ENCODE peak calls at places on chromosomes 12 and 14, in nine cellular contexts. One of them, this sample, is unnamed.

GRCh38 chr14:90388437-90388836 is 8.4 kb upstream of the CALM1 start:
- DNase-seq in AG09319: no peak
- DNase-seq in NCI-H82: peak
- DNase-seq in activated CD4-positive, CD25-positive, alpha-beta regulatory T cell: no peak
- DNase-seq in EL: peak
- DNase-seq in stimulated activated CD4-positive, alpha-beta T cell treated with anti-CD3 and anti-CD28 coated beads, Interleukin-2, amount 100 ng/mL, for 24 hours: no peak
- DNase-seq in GM23248: peak
- DNase-seq in esophagus squamous epithelium: no peak
- DNase-seq in AML-193: no peak
- DNase-seq in this sample: peak

GRCh38 chr14:39641224-39641623 is 209.0 kb upstream of the FBXO33 start:
- DNase-seq in AG09319: no peak
- DNase-seq in NCI-H82: no peak
- DNase-seq in activated CD4-positive, CD25-positive, alpha-beta regulatory T cell: no peak
- DNase-seq in EL: no peak
- DNase-seq in stimulated activated CD4-positive, alpha-beta T cell treated with anti-CD3 and anti-CD28 coated beads, Interleukin-2, amount 100 ng/mL, for 24 hours: no peak
- DNase-seq in GM23248: no peak
- DNase-seq in esophagus squamous epithelium: no peak
- DNase-seq in AML-193: no peak
- DNase-seq in this sample: no peak

GRCh38 chr12:27309293-27309994 is 23.2 kb upstream of the BMAL2 start:
- DNase-seq in AG09319: no peak
- DNase-seq in NCI-H82: no peak
- DNase-seq in activated CD4-positive, CD25-positive, alpha-beta regulatory T cell: no peak
- DNase-seq in EL: no peak
- DNase-seq in stimulated activated CD4-positive, alpha-beta T cell treated with anti-CD3 and anti-CD28 coated beads, Interleukin-2, amount 100 ng/mL, for 24 hours: no peak
- DNase-seq in GM23248: no peak
- DNase-seq in esophagus squamous epithelium: no peak
- DNase-seq in AML-193: no peak
- DNase-seq in this sample: no peak

GRCh38 chr14:69303086-69303485 is 43.1 kb downstream of the GALNT16 start:
- DNase-seq in AG09319: no peak
- DNase-seq in NCI-H82: no peak
- DNase-seq in activated CD4-positive, CD25-positive, alpha-beta regulatory T cell: no peak
- DNase-seq in EL: no peak
- DNase-seq in stimulated activated CD4-positive, alpha-beta T cell treated with anti-CD3 and anti-CD28 coated beads, Interleukin-2, amount 100 ng/mL, for 24 hours: no peak
- DNase-seq in GM23248: no peak
- DNase-seq in esophagus squamous epithelium: no peak
- DNase-seq in AML-193: no peak
- DNase-seq in this sample: no peak

GRCh38 chr14:32129124-32129523 is 52.0 kb downstream of the ARHGAP5 start:
- DNase-seq in AG09319: no peak
- DNase-seq in NCI-H82: no peak
- DNase-seq in activated CD4-positive, CD25-positive, alpha-beta regulatory T cell: no peak
- DNase-seq in EL: peak
- DNase-seq in stimulated activated CD4-positive, alpha-beta T cell treated with anti-CD3 and anti-CD28 coated beads, Interleukin-2, amount 100 ng/mL, for 24 hours: no peak
- DNase-seq in GM23248: peak
- DNase-seq in esophagus squamous epithelium: no peak
- DNase-seq in AML-193: no peak
- DNase-seq in this sample: peak

GRCh38 chr12:15014708-15015107 is 41.9 kb downstream of the PDE6H start:
- DNase-seq in AG09319: no peak
- DNase-seq in NCI-H82: no peak
- DNase-seq in activated CD4-positive, CD25-positive, alpha-beta regulatory T cell: no peak
- DNase-seq in EL: no peak
- DNase-seq in stimulated activated CD4-positive, alpha-beta T cell treated with anti-CD3 and anti-CD28 coated beads, Interleukin-2, amount 100 ng/mL, for 24 hours: no peak
- DNase-seq in GM23248: no peak
- DNase-seq in esophagus squamous epithelium: no peak
- DNase-seq in AML-193: no peak
- DNase-seq in this sample: no peak

GRCh38 chr12:18589316-18589715 is 148.5 kb downstream of the PLCZ1 start:
- DNase-seq in AG09319: no peak
- DNase-seq in NCI-H82: no peak
- DNase-seq in activated CD4-positive, CD25-positive, alpha-beta regulatory T cell: no peak
- DNase-seq in EL: no peak
- DNase-seq in stimulated activated CD4-positive, alpha-beta T cell treated with anti-CD3 and anti-CD28 coated beads, Interleukin-2, amount 100 ng/mL, for 24 hours: no peak
- DNase-seq in GM23248: peak
- DNase-seq in esophagus squamous epithelium: no peak
- DNase-seq in AML-193: no peak
- DNase-seq in this sample: peak

GRCh38 chr14:96104469-96105057 is 65.4 kb downstream of the C14orf132 start:
- DNase-seq in AG09319: peak
- DNase-seq in NCI-H82: peak
- DNase-seq in activated CD4-positive, CD25-positive, alpha-beta regulatory T cell: no peak
- DNase-seq in EL: peak
- DNase-seq in stimulated activated CD4-positive, alpha-beta T cell treated with anti-CD3 and anti-CD28 coated beads, Interleukin-2, amount 100 ng/mL, for 24 hours: no peak
- DNase-seq in GM23248: peak
- DNase-seq in esophagus squamous epithelium: no peak
- DNase-seq in AML-193: no peak
- DNase-seq in this sample: peak

GRCh38 chr12:107400686-107401447 is 284.7 kb upstream of the PWP1 start:
- DNase-seq in AG09319: no peak
- DNase-seq in NCI-H82: peak
- DNase-seq in activated CD4-positive, CD25-positive, alpha-beta regulatory T cell: no peak
- DNase-seq in EL: peak
- DNase-seq in stimulated activated CD4-positive, alpha-beta T cell treated with anti-CD3 and anti-CD28 coated beads, Interleukin-2, amount 100 ng/mL, for 24 hours: no peak
- DNase-seq in GM23248: peak
- DNase-seq in esophagus squamous epithelium: no peak
- DNase-seq in AML-193: peak
- DNase-seq in this sample: peak

GRCh38 chr12:110670161-110670701 is 18.7 kb downstream of the HVCN1 start:
- DNase-seq in AG09319: no peak
- DNase-seq in NCI-H82: no peak
- DNase-seq in activated CD4-positive, CD25-positive, alpha-beta regulatory T cell: no peak
- DNase-seq in EL: no peak
- DNase-seq in stimulated activated CD4-positive, alpha-beta T cell treated with anti-CD3 and anti-CD28 coated beads, Interleukin-2, amount 100 ng/mL, for 24 hours: peak
- DNase-seq in GM23248: no peak
- DNase-seq in esophagus squamous epithelium: no peak
- DNase-seq in AML-193: no peak
- DNase-seq in this sample: no peak